ENCODE peak calls at places on chromosome X, in five cellular contexts. G, A, P, R and E are unnamed samples.

GRCh38 chrX:71616672-71617529 is 1.4 kb downstream of the CXCR3 start:
- DNase-seq in G (no peak), A (no peak), R (no peak), P (no peak), E (no peak)

GRCh38 chrX:18674788-18675735 is 3.2 kb upstream of the RS1 start:
- DNase-seq in R (peak), A (peak), G (peak), P (peak), E (peak)

GRCh38 chrX:23557070-23557469 is 110.2 kb upstream of the PRDX4 start:
- DNase-seq in P (no peak), R (no peak), A (no peak), G (peak), E (peak)

GRCh38 chrX:8688776-8689175 is 43.2 kb downstream of the ANOS1 start:
- DNase-seq in P (no peak), A (no peak), G (no peak), R (no peak), E (no peak)

GRCh38 chrX:15956684-15957083 is 102.1 kb upstream of the AP1S2 start:
- DNase-seq in P (no peak), A (no peak), G (peak), R (no peak), E (peak)

GRCh38 chrX:94178145-94178790 is 504.3 kb downstream of the FAM133A start:
- DNase-seq in A (no peak), R (no peak), G (no peak), P (no peak), E (no peak)

GRCh38 chrX:3312109-3312508 is 34.3 kb downstream of the MXRA5 start:
- DNase-seq in A (no peak), G (no peak), P (no peak), R (no peak), E (no peak)

GRCh38 chrX:76253432-76253831 is 80.6 kb downstream of the PBDC1 start:
- DNase-seq in A (no peak), R (peak), G (no peak), P (no peak), E (peak)

GRCh38 chrX:84118315-84118714 is 69.7 kb downstream of the RPS6KA6 start:
- DNase-seq in A (no peak), P (no peak), G (no peak), R (no peak), E (no peak)

GRCh38 chrX:44474410-44474809 is 68.2 kb downstream of the FUNDC1 start:
- DNase-seq in P (no peak), R (no peak), A (no peak), G (peak), E (no peak)

GRCh38 chrX:6159468-6159867 is 69.2 kb downstream of the NLGN4X start:
- DNase-seq in P (no peak), A (no peak), G (no peak), R (no peak), E (no peak)

GRCh38 chrX:79081895-79082512 is 62.5 kb upstream of the GPR174 start:
- DNase-seq in R (peak), G (no peak), P (no peak), A (no peak), E (peak)

GRCh38 chrX:68941385-68941952 is 112.6 kb downstream of the EFNB1 start:
- DNase-seq in P (no peak), G (peak), R (no peak), A (no peak), E (peak)

GRCh38 chrX:97399400-97399799 is 515.7 kb downstream of the RPA4 start:
- DNase-seq in P (peak), G (peak), A (no peak), R (peak), E (peak)

GRCh38 chrX:45584717-45585116 is 384.0 kb upstream of the DIPK2B start:
- DNase-seq in A (no peak), P (no peak), R (no peak), G (no peak), E (no peak)

GRCh38 chrX:24020280-24020876 is 6.6 kb downstream of the KLHL15 start:
- DNase-seq in R (no peak), G (peak), A (no peak), P (no peak), E (peak)

GRCh38 chrX:134734343-134735001 is 76.2 kb upstream of the PLAC1 start:
- DNase-seq in G (peak), R (no peak), A (peak), P (peak), E (no peak)

GRCh38 chrX:7318246-7318645 is 170.3 kb upstream of the PUDP start:
- DNase-seq in G (no peak), R (no peak), P (no peak), A (no peak), E (no peak)

GRCh38 chrX:136608295-136608933 is 39.5 kb upstream of the CD40LG start:
- DNase-seq in A (no peak), G (no peak), R (no peak), P (no peak), E (peak)

GRCh38 chrX:74535211-74535621 is 79.2 kb downstream of the RLIM start:
- DNase-seq in A (no peak), G (peak), P (peak), R (no peak), E (peak)

GRCh38 chrX:12065251-12065650 is 73.0 kb upstream of the FRMPD4 start:
- DNase-seq in P (no peak), G (peak), R (no peak), A (no peak), E (peak)

GRCh38 chrX:80572636-80573035 is 152.4 kb downstream of the TENT5D start:
- DNase-seq in P (no peak), G (no peak), A (no peak), R (no peak), E (no peak)

GRCh38 chrX:34884693-34885277 is 57.8 kb upstream of the FAM47B start:
- DNase-seq in R (peak), P (no peak), A (no peak), G (peak), E (peak)

GRCh38 chrX:46208225-46208854 is 336.9 kb downstream of the ZNF674 start:
- DNase-seq in P (peak), R (no peak), A (no peak), G (peak), E (peak)

GRCh38 chrX:114712466-114712865 is 128.6 kb downstream of the HTR2C start:
- DNase-seq in G (no peak), R (no peak), P (no peak), A (no peak), E (no peak)

GRCh38 chrX:21748235-21748634 is 9.7 kb downstream of the SMPX start:
- DNase-seq in A (no peak), P (no peak), G (no peak), R (no peak), E (no peak)

GRCh38 chrX:122517781-122518180 is 666.3 kb upstream of the GRIA3 start:
- DNase-seq in R (no peak), A (no peak), G (peak), P (peak), E (peak)

GRCh38 chrX:6049132-6049531 is 179.5 kb downstream of the NLGN4X start:
- DNase-seq in G (no peak), A (no peak), P (no peak), R (no peak), E (no peak)

DNA sequence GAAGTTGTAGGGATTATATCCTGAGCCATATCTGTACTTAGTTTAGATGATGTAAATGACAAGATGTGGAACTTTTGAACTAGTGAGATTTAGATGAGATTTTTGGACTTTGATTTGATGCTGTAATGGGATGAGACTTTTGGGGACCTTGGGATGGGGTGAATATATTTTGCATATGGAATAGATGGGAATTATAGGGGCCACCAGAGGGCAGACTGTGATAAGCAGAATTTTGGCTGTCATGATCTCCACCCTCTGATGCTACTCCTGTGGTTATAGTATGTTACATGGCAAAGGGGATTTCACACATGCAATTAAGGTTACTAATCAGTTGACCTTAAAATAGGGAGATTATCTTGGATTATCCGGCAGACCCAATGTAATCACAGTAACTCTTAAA is 214.0 kb upstream of the NHS start:
- DNase-seq in P (no peak), R (peak), A (no peak), G (no peak), E (peak)
- TF ChIP-seq CTCF in P (peak), R (peak), A (no peak), G (no peak), E (no peak)

GRCh38 chrX:20317873-20318272 is 51.2 kb upstream of the RPS6KA3 start:
- DNase-seq in R (no peak), P (no peak), G (peak), A (no peak), E (no peak)

GRCh38 chrX:20319054-20319453 is 52.3 kb upstream of the RPS6KA3 start:
- DNase-seq in R (no peak), G (no peak), A (no peak), P (no peak), E (no peak)

GRCh38 chrX:20322887-20323286 is 56.2 kb upstream of the RPS6KA3 start:
- DNase-seq in G (no peak), P (no peak), A (no peak), R (no peak), E (no peak)

GRCh38 chrX:20325786-20326388 is 59.2 kb upstream of the RPS6KA3 start:
- DNase-seq in G (no peak), R (no peak), A (no peak), P (no peak), E (no peak)

GRCh38 chrX:20320461-20321159 is 53.9 kb upstream of the RPS6KA3 start:
- DNase-seq in R (no peak), G (no peak), A (no peak), P (no peak), E (no peak)
- H3K4me3 ChIP-seq in R (no peak), G (no peak), A (no peak), P (no peak), E (peak)

GRCh38 chrX:31420302-31420701 is 348.5 kb upstream of the FTHL17 start:
- DNase-seq in A (no peak), G (no peak), R (no peak), P (no peak), E (no peak)

GRCh38 chrX:31421441-31421840 is 349.6 kb upstream of the FTHL17 start:
- DNase-seq in A (no peak), G (no peak), P (no peak), R (no peak), E (no peak)

GRCh38 chrX:31420711-31421151 is 348.9 kb upstream of the FTHL17 start:
- DNase-seq in P (no peak), G (peak), R (no peak), A (no peak), E (peak)

GRCh38 chrX:31423575-31424284 is 351.9 kb upstream of the FTHL17 start:
- DNase-seq in P (peak), A (peak), R (peak), G (peak), E (peak)
- TF ChIP-seq CTCF in P (peak), A (no peak), R (no peak), G (peak), E (peak)

GRCh38 chrX:51494409-51494808 is 2.0 kb downstream of the NUDT11 start:
- DNase-seq in A (no peak), R (no peak), P (no peak), G (no peak), E (peak)

GRCh38 chrX:51496501-51497291 is at the start of gene NUDT11:
- DNase-seq in A (peak), R (peak), G (peak), P (no peak), E (peak)
- H3K4me3 ChIP-seq in A (peak), R (peak), G (peak), P (peak), E (peak)

GRCh38 chrX:11040976-11041375 is 70.2 kb upstream of the HCCS start:
- DNase-seq in A (no peak), R (no peak), G (peak), P (no peak), E (no peak)

DNA sequence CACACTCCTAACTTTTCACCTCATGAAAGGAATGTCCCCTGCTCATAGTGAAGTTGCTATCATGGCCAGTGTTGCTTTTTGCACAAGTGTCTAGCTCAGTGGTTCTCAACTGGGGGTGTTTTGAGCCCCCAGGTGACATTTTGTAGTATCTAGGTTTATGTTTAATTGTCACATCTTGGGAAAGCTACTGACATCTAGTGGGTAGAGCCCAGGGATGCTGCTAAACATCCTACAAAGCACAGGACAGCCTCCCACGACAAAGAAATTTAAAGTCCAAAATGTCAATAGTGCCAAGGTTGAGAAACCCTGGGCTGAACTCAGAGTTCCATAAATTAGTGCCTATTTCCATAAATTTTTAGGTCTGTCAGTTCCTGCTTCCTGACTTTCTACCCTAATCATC is 70.7 kb upstream of the HCCS start:
- DNase-seq in R (no peak), G (no peak), A (no peak), P (no peak), E (peak)
- TF ChIP-seq CTCF in R (no peak), G (no peak), A (no peak), P (no peak), E (peak)

GRCh38 chrX:129980540-129981206 is 1.8 kb upstream of the BCORL1 start:
- DNase-seq in R (no peak), A (peak), P (no peak), G (no peak), E (no peak)
- H3K4me3 ChIP-seq in R (no peak), A (peak), P (peak), G (peak), E (no peak)